ENCODE peak calls at places on chromosomes 13 and 19, in four cellular contexts. H is nephron progenitor cell, O is natural killer cell, K is H9. Z is an unnamed sample.

GRCh38 chr13:44972956-44973581 is 16.2 kb downstream of the NUFIP1 start:
- DNase-seq in H (no peak), O (no peak), K (no peak), Z (no peak)

GRCh38 chr13:42168497-42168896 is 103.5 kb upstream of the AKAP11 start:
- DNase-seq in H (no peak), O (no peak), K (no peak), Z (no peak)

GRCh38 chr19:16814526-16815100 is 14.6 kb upstream of the SIN3B start:
- DNase-seq in H (no peak), O (no peak), K (no peak), Z (no peak)

GRCh38 chr19:19566306-19566705 is 28.2 kb downstream of the CILP2 start:
- DNase-seq in H (no peak), O (no peak), K (no peak), Z (no peak)

GRCh38 chr19:40219721-40220276 is 1.6 kb upstream of the TTC9B start:
- DNase-seq in H (no peak), O (no peak), K (no peak), Z (no peak)

GRCh38 chr19:41426952-41427646 is at the start of gene B3GNT8:
- DNase-seq in H (peak), O (no peak), K (peak), Z (no peak)

GRCh38 chr13:97179501-97179900 is 42.6 kb upstream of the MBNL2 start:
- DNase-seq in H (no peak), O (no peak), K (no peak), Z (no peak)

GRCh38 chr19:52086481-52086880 is 9.1 kb downstream of the ZNF841 start:
- DNase-seq in H (no peak), O (no peak), K (no peak), Z (no peak)

GRCh38 chr13:20358022-20358421 is 125.9 kb upstream of the GJB6 start:
- DNase-seq in H (no peak), O (no peak), K (no peak), Z (no peak)

DNA sequence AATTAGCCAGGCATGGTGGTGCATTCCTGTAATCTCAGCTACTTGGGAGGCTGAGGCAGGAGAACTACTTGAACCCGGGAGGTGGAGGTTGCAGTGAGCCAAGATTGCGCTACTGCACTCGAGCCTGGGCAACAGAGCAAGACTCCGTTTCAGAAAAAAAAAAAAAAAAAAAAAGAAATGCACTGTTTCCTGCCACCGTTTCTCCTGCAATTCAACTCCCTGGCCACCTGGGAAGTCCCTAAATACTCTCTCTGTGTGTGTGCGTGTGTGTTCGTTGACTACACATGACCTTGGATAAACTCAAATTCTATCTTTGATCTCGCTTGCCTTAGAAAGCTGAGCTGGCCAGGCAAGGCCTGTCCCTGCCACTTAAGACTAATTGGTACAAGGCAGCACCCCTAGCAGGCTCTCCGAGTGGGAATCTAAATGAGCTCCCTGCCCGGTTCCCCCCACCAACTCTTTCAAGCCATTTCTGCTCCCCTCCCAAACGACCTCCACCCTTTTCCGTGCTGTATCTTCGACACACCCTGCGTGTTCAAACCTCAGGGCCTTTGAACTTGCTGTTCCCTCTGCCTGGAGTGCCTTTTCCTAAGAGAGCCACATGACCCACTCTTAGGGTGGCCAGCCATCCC is 5.2 kb upstream of the BCAT2 start:
- DNase-seq in H (no peak), O (no peak), K (no peak), Z (no peak)
- TF ChIP-seq CTCF in H (no peak), O (no peak), K (no peak), Z (no peak)

GRCh38 chr13:23175920-23176319 is 4.9 kb upstream of the SGCG start:
- DNase-seq in H (no peak), O (no peak), K (no peak), Z (no peak)
- TF ChIP-seq CTCF in H (peak), O (no peak), K (peak), Z (no peak)

GRCh38 chr19:2719910-2720776 is 1.0 kb downstream of the DIRAS1 start:
- DNase-seq in H (peak), O (no peak), K (peak), Z (no peak)
- TF ChIP-seq CTCF in H (no peak), O (no peak), K (peak), Z (no peak)

DNA sequence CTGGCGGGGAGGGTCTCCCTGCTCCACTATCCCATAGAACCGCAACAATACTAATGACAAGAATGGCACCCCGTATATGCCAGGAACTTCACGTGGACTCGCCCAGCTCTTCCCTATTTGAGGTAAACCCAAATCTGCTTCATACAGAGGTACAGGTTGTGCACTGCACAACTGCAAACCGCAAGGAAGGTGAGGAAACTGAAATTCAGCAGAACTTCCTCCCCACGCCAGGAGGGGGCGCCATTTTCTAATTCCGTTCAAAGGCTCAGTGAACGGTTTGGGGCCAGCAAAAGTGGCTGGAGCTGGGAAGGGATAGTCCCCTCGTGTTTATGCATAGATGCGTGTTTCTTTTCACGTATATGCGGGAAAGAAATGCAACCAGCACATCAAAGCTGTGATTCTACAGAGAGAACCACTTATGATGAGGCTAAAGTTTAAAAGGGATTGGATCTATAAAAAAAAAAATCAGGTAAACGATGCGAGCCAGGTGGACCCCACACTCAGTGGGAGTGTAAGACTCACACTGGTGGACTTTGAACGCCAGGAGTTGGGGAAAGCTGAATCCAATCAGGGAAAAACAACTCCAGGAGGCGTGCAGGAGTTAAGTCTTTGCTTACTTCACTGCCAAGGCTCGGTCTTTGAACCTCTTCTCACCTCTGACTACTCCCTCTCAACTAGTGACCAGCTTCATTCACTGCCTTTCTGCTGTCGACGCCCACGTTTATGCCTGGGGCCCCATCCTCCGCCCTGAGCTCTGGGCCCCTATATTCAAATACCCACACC is 20.3 kb downstream of the C19orf81 start:
- DNase-seq in H (peak), O (no peak), K (no peak), Z (peak)
- TF ChIP-seq CTCF in H (peak), O (peak), K (peak), Z (peak)